ENCODE peak calls at places on chromosomes 6 and 20, in seven cellular contexts. X is colonic mucosa; N is lower leg skin; I is neural progenitor cell; D is astrocyte of the hippocampus; W is activated CD4-positive, alpha-beta T cell treated with anti-CD3 and anti-CD28 coated beads, Interleukin-2, amount 10 ng/mL, durations not matched to agents 24 days and 14 days; G is kidney glomerular epithelial cell. B is an unnamed sample.

GRCh38 chr6:88565409-88565811 is 398.0 kb downstream of the RNGTT start:
- DNase-seq in N (no peak), D (no peak), G (no peak), I (peak), W (no peak), X (no peak), B (no peak)

GRCh38 chr20:46547995-46548394 is 2.5 kb downstream of the OCSTAMP start:
- DNase-seq in G (no peak), W (no peak), D (no peak), X (no peak), I (no peak), N (no peak), B (no peak)

GRCh38 chr20:43420192-43420591 is 37.5 kb upstream of the SRSF6 start:
- DNase-seq in X (no peak), D (no peak), G (no peak), W (no peak), I (no peak), N (no peak), B (no peak)

GRCh38 chr6:144131248-144131709 is 19.0 kb upstream of the STX11 start:
- DNase-seq in X (no peak), N (no peak), G (peak), W (no peak), I (no peak), D (peak), B (no peak)

GRCh38 chr20:2984956-2985661 is 58.3 kb upstream of the GNRH2 start:
- DNase-seq in N (no peak), D (peak), I (no peak), W (no peak), X (no peak), G (peak), B (no peak)

GRCh38 chr20:25224941-25225340 is 22.9 kb upstream of the PYGB start:
- DNase-seq in G (no peak), N (no peak), X (no peak), D (no peak), I (no peak), W (no peak), B (no peak)

GRCh38 chr20:43755390-43755789 is 28.6 kb upstream of the GTSF1L start:
- DNase-seq in W (no peak), G (no peak), X (no peak), D (no peak), I (no peak), N (no peak), B (no peak)

GRCh38 chr20:58707770-58708169 is 15.2 kb downstream of the NPEPL1 start:
- DNase-seq in D (no peak), W (no peak), G (no peak), I (no peak), N (no peak), X (peak), B (no peak)

GRCh38 chr20:31894980-31895675 is 24.7 kb downstream of the TTLL9 start:
- DNase-seq in G (peak), X (peak), N (peak), I (peak), W (peak), D (peak), B (peak)

GRCh38 chr20:48629069-48629959 is 198.5 kb downstream of the PREX1 start:
- DNase-seq in X (no peak), G (no peak), D (no peak), W (no peak), N (no peak), I (no peak), B (no peak)

GRCh38 chr6:111799576-111800467 is 73.4 kb downstream of the FYN start:
- DNase-seq in W (no peak), G (peak), X (no peak), I (peak), N (no peak), D (no peak), B (no peak)

GRCh38 chr20:48679011-48679410 is 148.8 kb downstream of the PREX1 start:
- DNase-seq in X (no peak), N (no peak), I (no peak), D (no peak), W (no peak), G (no peak), B (no peak)

GRCh38 chr6:39007575-39007974 is 41.0 kb upstream of the GLP1R start:
- DNase-seq in N (no peak), G (no peak), X (no peak), I (no peak), D (no peak), W (no peak), B (no peak)

GRCh38 chr20:25470045-25470444 is 62.6 kb downstream of the GINS1 start:
- DNase-seq in W (peak), G (no peak), X (peak), I (peak), D (peak), N (no peak), B (peak)

GRCh38 chr6:135546680-135547418 is 49.3 kb upstream of the AHI1 start:
- DNase-seq in N (no peak), D (no peak), G (no peak), W (no peak), X (no peak), I (no peak), B (no peak)

GRCh38 chr20:35171753-35172433 is at the start of gene PROCR:
- DNase-seq in X (peak), G (peak), D (peak), N (peak), I (peak), W (peak), B (peak)